ENCODE peak calls at places on chromosomes 5 and 9, in six cellular contexts. P, Z, E, W, S and R are unnamed samples.
A peak's percentile ranks its signal among the peaks of the same experiment; 100 is the strongest.

GRCh38 chr9:35826071-35826701 is 2.3 kb downstream of the FAM221B start:
- DNase-seq in P (peak; percentile 49), Z (peak; percentile 55), E (peak; percentile 15), W (no peak), S (no peak), R (no peak)

GRCh38 chr9:92954078-92954861 is 6.9 kb downstream of the FGD3 start:
- DNase-seq in P (no peak), Z (no peak), E (peak; percentile 73), W (peak; percentile 81), S (no peak), R (no peak)

GRCh38 chr9:86282979-86283535 is 719 bp upstream of the ISCA1 start:
- DNase-seq in P (peak; percentile 57), Z (no peak), E (no peak), W (no peak), S (no peak), R (peak; percentile 72)

GRCh38 chr5:164475339-164475977 is 970.0 kb downstream of the MAT2B start:
- DNase-seq in P (peak; percentile 21), Z (peak; percentile 13), E (no peak), W (no peak), S (no peak), R (no peak)

GRCh38 chr5:44809215-44809955 is 638 bp downstream of the MRPS30 start:
- DNase-seq in P (peak; percentile 16), Z (peak; percentile 79), E (peak; percentile 13), W (peak; percentile 27), S (peak; percentile 76), R (no peak)

GRCh38 chr5:43530648-43531047 is 15.7 kb upstream of the C5orf34 start:
- DNase-seq in P (no peak), Z (no peak), E (no peak), W (no peak), S (no peak), R (no peak)

GRCh38 chr9:91421987-91422765 is 1.5 kb downstream of the NFIL3 start:
- DNase-seq in P (no peak), Z (no peak), E (no peak), W (no peak), S (no peak), R (no peak)

GRCh38 chr9:113164536-113165300 is 13.9 kb downstream of the SLC31A2 start:
- DNase-seq in P (no peak), Z (no peak), E (no peak), W (no peak), S (no peak), R (no peak)

GRCh38 chr9:120538339-120538738 is 41.6 kb downstream of the CDK5RAP2 start:
- DNase-seq in P (no peak), Z (no peak), E (no peak), W (no peak), S (no peak), R (no peak)

GRCh38 chr5:167736992-167737391 is 554.5 kb upstream of the WWC1 start:
- DNase-seq in P (no peak), Z (no peak), E (no peak), W (no peak), S (no peak), R (no peak)

GRCh38 chr9:124448019-124448418 is 2.2 kb upstream of the ADGRD2 start:
- DNase-seq in P (no peak), Z (no peak), E (no peak), W (no peak), S (no peak), R (no peak)

GRCh38 chr9:98411981-98412561 is 156.6 kb upstream of the TBC1D2 start:
- DNase-seq in P (no peak), Z (no peak), E (no peak), W (no peak), S (no peak), R (no peak)

GRCh38 chr5:136689563-136689962 is 324.2 kb upstream of the TRPC7 start:
- DNase-seq in P (no peak), Z (no peak), E (no peak), W (no peak), S (no peak), R (no peak)

GRCh38 chr9:133115604-133116345 is 5.3 kb downstream of the RALGDS start:
- DNase-seq in P (no peak), Z (no peak), E (peak; percentile 46), W (peak; percentile 20), S (peak; percentile 42), R (no peak)

GRCh38 chr9:132078369-132079356 is 1.0 kb downstream of the MED27 start:
- DNase-seq in P (peak; percentile 16), Z (no peak), E (no peak), W (peak; percentile 12), S (no peak), R (no peak)

GRCh38 chr5:168298949-168299348 is 7.5 kb downstream of the WWC1 start:
- DNase-seq in P (no peak), Z (no peak), E (no peak), W (no peak), S (no peak), R (no peak)

GRCh38 chr9:136981588-136982231 is 1.1 kb upstream of the LCNL1 start:
- DNase-seq in P (no peak), Z (no peak), E (no peak), W (no peak), S (no peak), R (no peak)

GRCh38 chr5:15234366-15234765 is 265.6 kb upstream of the FBXL7 start:
- DNase-seq in P (no peak), Z (peak; percentile 13), E (no peak), W (no peak), S (no peak), R (no peak)

GRCh38 chr5:120690621-120691407 is 226.7 kb downstream of the PRR16 start:
- DNase-seq in P (no peak), Z (no peak), E (no peak), W (no peak), S (no peak), R (no peak)

GRCh38 chr5:163760498-163760897 is 255.1 kb downstream of the MAT2B start:
- DNase-seq in P (peak; percentile 67), Z (no peak), E (no peak), W (no peak), S (no peak), R (no peak)

GRCh38 chr5:53480474-53481353 is at the start of gene FST:
- DNase-seq in P (no peak), Z (peak; percentile 88), E (no peak), W (no peak), S (no peak), R (no peak)

GRCh38 chr5:26310415-26310814 is 728.0 kb downstream of the CDH9 start:
- DNase-seq in P (no peak), Z (no peak), E (no peak), W (no peak), S (no peak), R (no peak)

GRCh38 chr5:147051193-147051592 is 172.6 kb upstream of the PPP2R2B start:
- DNase-seq in P (no peak), Z (no peak), E (no peak), W (no peak), S (no peak), R (no peak)

GRCh38 chr9:127418037-127418471 is 6.1 kb upstream of the ZNF79 start:
- DNase-seq in P (no peak), Z (peak; percentile 59), E (no peak), W (no peak), S (no peak), R (no peak)

GRCh38 chr9:111431684-111432083 is 52.5 kb downstream of the ECPAS start:
- DNase-seq in P (no peak), Z (no peak), E (no peak), W (no peak), S (no peak), R (no peak)

GRCh38 chr5:157390179-157390923 is 69.7 kb upstream of the NIPAL4 start:
- DNase-seq in P (peak; percentile 22), Z (no peak), E (peak; percentile 34), W (peak; percentile 42), S (no peak), R (no peak)

GRCh38 chr9:110133608-110134214 is 74.2 kb downstream of the C9orf152 start:
- DNase-seq in P (peak; percentile 45), Z (no peak), E (no peak), W (no peak), S (no peak), R (no peak)

GRCh38 chr9:99303177-99303576 is 81.1 kb downstream of the SEC61B start:
- DNase-seq in P (no peak), Z (no peak), E (no peak), W (no peak), S (no peak), R (no peak)

GRCh38 chr9:98037362-98037761 is 19.2 kb upstream of the NANS start:
- DNase-seq in P (no peak), Z (no peak), E (no peak), W (no peak), S (no peak), R (no peak)